ENCODE peak calls at places on chromosomes 7 and 10, in six cellular contexts. K, D, L, Z, G and U are unnamed samples.

GRCh38 chr7:2786607-2787116 is 57.4 kb downstream of the GNA12 start:
- DNase-seq in D (no peak), Z (no peak), K (no peak), L (no peak), G (peak), U (no peak)

GRCh38 chr10:33952692-33953360 is 618.4 kb upstream of the NRP1 start:
- DNase-seq in G (no peak), L (no peak), Z (no peak), D (no peak), K (no peak), U (no peak)

GRCh38 chr10:22615819-22616499 is 98.4 kb downstream of the PIP4K2A start:
- DNase-seq in G (no peak), K (no peak), Z (no peak), L (peak), D (peak), U (peak)

GRCh38 chr7:55484241-55484640 is 88.1 kb downstream of the VOPP1 start:
- DNase-seq in L (no peak), D (no peak), K (no peak), Z (no peak), G (peak), U (no peak)

GRCh38 chr7:123244768-123245167 is 45.0 kb upstream of the SLC13A1 start:
- DNase-seq in K (no peak), Z (no peak), G (no peak), D (no peak), L (no peak), U (no peak)

GRCh38 chr7:120360918-120361317 is 87.9 kb downstream of the KCND2 start:
- DNase-seq in Z (no peak), G (no peak), D (no peak), K (no peak), L (peak), U (no peak)

GRCh38 chr10:50404021-50404823 is 152.9 kb upstream of the ASAH2 start:
- DNase-seq in K (no peak), G (no peak), D (no peak), L (no peak), Z (no peak), U (no peak)

GRCh38 chr10:11473128-11473760 is 138.2 kb downstream of the USP6NL start:
- DNase-seq in Z (peak), G (no peak), L (no peak), K (no peak), D (no peak), U (no peak)

GRCh38 chr10:98694014-98694413 is 247.3 kb upstream of the HPS1 start:
- DNase-seq in L (no peak), D (no peak), K (no peak), G (no peak), Z (no peak), U (no peak)

GRCh38 chr10:95556994-95557767 is 4.0 kb downstream of the SORBS1 start:
- DNase-seq in Z (no peak), L (no peak), G (no peak), D (no peak), K (no peak), U (no peak)

GRCh38 chr7:98178321-98178720 is 32.9 kb upstream of the BHLHA15 start:
- DNase-seq in G (no peak), Z (no peak), D (no peak), K (no peak), L (no peak), U (peak)

GRCh38 chr10:114925675-114926204 is 12.3 kb upstream of the TRUB1 start:
- DNase-seq in Z (no peak), K (no peak), D (no peak), L (peak), G (no peak), U (no peak)

GRCh38 chr7:2030475-2031456 is 202.0 kb downstream of the MAD1L1 start:
- DNase-seq in D (no peak), G (peak), L (no peak), Z (peak), K (no peak), U (peak)

GRCh38 chr10:93667795-93668194 is 34.6 kb downstream of the FRA10AC1 start:
- DNase-seq in G (no peak), Z (no peak), D (no peak), L (no peak), K (no peak), U (no peak)

GRCh38 chr7:28729276-28729675 is 228.9 kb downstream of the TRIL start:
- DNase-seq in G (no peak), L (no peak), D (no peak), Z (no peak), K (no peak), U (no peak)

GRCh38 chr7:28778781-28779180 is 179.3 kb downstream of the TRIL start:
- DNase-seq in D (no peak), L (no peak), G (no peak), K (no peak), Z (no peak), U (no peak)

GRCh38 chr7:131972251-131972650 is 415.8 kb upstream of the PODXL start:
- DNase-seq in K (no peak), G (no peak), L (no peak), Z (no peak), D (no peak), U (no peak)